ENCODE peak calls at places on chromosomes 2 and 18, in eight cellular contexts. K, P, I, J, T, M, O and S are unnamed samples.

GRCh38 chr2:132830321-132830720 is 160.3 kb upstream of the LYPD1 start:
- DNase-seq in P (no peak), K (no peak), T (no peak), I (no peak), O (no peak), M (no peak), J (peak), S (no peak)

GRCh38 chr2:6916224-6916623 is 988 bp upstream of the RNF144A start:
- DNase-seq in I (no peak), J (no peak), P (no peak), M (no peak), O (no peak), K (no peak), T (no peak), S (no peak)

GRCh38 chr2:225173909-225174308 is 131.6 kb upstream of the DOCK10 start:
- DNase-seq in J (no peak), K (no peak), T (no peak), P (no peak), I (no peak), M (no peak), O (no peak), S (no peak)

GRCh38 chr18:54254265-54254758 is 15.0 kb upstream of the POLI start:
- DNase-seq in K (no peak), I (peak), T (no peak), M (no peak), O (no peak), P (no peak), J (peak), S (no peak)

GRCh38 chr2:46578966-46579365 is 99.6 kb downstream of the TMEM247 start:
- DNase-seq in T (no peak), P (no peak), J (no peak), K (no peak), I (no peak), M (no peak), O (no peak), S (no peak)

GRCh38 chr18:77209587-77209986 is 40.1 kb upstream of the GALR1 start:
- DNase-seq in T (no peak), I (no peak), J (no peak), M (no peak), P (no peak), O (no peak), K (no peak), S (no peak)

GRCh38 chr2:39411186-39411944 is 25.7 kb downstream of the MAP4K3 start:
- DNase-seq in M (no peak), J (no peak), T (no peak), P (peak), I (no peak), O (no peak), K (no peak), S (no peak)

GRCh38 chr2:135876066-135876711 is at the start of gene MCM6:
- DNase-seq in I (peak), M (peak), P (peak), J (peak), T (peak), O (peak), K (peak), S (peak)

GRCh38 chr2:150520887-150521664 is 33.6 kb upstream of the RND3 start:
- DNase-seq in O (no peak), P (no peak), J (no peak), K (no peak), I (peak), T (no peak), M (no peak), S (no peak)

GRCh38 chr2:60641866-60642788 is 88.7 kb upstream of the BCL11A start:
- DNase-seq in O (no peak), J (peak), K (no peak), I (peak), P (peak), T (peak), M (peak), S (peak)

GRCh38 chr18:34978533-34978893 is 62.7 kb upstream of the MAPRE2 start:
- DNase-seq in P (no peak), J (no peak), I (no peak), O (no peak), M (no peak), T (no peak), K (no peak), S (no peak)

GRCh38 chr2:190267302-190267701 is 52.3 kb downstream of the HIBCH start:
- DNase-seq in O (no peak), M (no peak), I (no peak), K (no peak), P (peak), J (no peak), T (no peak), S (no peak)

GRCh38 chr2:52390651-52391050 is 1358.7 kb upstream of the NRXN1 start:
- DNase-seq in J (no peak), O (no peak), T (no peak), K (no peak), P (no peak), I (no peak), M (no peak), S (no peak)

GRCh38 chr18:2901405-2901989 is 54.7 kb downstream of the EMILIN2 start:
- DNase-seq in K (no peak), P (no peak), M (no peak), I (no peak), J (no peak), T (no peak), O (no peak), S (no peak)

GRCh38 chr2:185984670-185985069 is 246.1 kb downstream of the FSIP2 start:
- DNase-seq in M (no peak), T (no peak), K (no peak), I (no peak), P (no peak), O (no peak), J (no peak), S (no peak)

GRCh38 chr2:241237047-241237446 is 48.6 kb downstream of the ANO7 start:
- DNase-seq in T (no peak), P (no peak), K (no peak), J (no peak), M (no peak), O (no peak), I (no peak), S (no peak)

GRCh38 chr2:56182420-56182819 is 1.4 kb upstream of the CCDC85A start:
- DNase-seq in K (no peak), O (no peak), I (no peak), T (no peak), P (no peak), M (no peak), J (peak), S (no peak)

GRCh38 chr2:111100765-111101162 is 19.9 kb upstream of the BCL2L11 start:
- DNase-seq in M (no peak), O (no peak), K (no peak), T (no peak), I (no peak), J (peak), P (no peak), S (peak)

GRCh38 chr2:200677721-200678532 is 92.1 kb downstream of the AOX1 start:
- DNase-seq in M (no peak), P (no peak), O (no peak), K (no peak), J (peak), I (no peak), T (no peak), S (no peak)
- TF ChIP-seq POLR2AphosphoS5 in M (no peak), P (no peak), O (no peak), K (no peak), J (no peak), I (peak), T (no peak), S (no peak)

DNA sequence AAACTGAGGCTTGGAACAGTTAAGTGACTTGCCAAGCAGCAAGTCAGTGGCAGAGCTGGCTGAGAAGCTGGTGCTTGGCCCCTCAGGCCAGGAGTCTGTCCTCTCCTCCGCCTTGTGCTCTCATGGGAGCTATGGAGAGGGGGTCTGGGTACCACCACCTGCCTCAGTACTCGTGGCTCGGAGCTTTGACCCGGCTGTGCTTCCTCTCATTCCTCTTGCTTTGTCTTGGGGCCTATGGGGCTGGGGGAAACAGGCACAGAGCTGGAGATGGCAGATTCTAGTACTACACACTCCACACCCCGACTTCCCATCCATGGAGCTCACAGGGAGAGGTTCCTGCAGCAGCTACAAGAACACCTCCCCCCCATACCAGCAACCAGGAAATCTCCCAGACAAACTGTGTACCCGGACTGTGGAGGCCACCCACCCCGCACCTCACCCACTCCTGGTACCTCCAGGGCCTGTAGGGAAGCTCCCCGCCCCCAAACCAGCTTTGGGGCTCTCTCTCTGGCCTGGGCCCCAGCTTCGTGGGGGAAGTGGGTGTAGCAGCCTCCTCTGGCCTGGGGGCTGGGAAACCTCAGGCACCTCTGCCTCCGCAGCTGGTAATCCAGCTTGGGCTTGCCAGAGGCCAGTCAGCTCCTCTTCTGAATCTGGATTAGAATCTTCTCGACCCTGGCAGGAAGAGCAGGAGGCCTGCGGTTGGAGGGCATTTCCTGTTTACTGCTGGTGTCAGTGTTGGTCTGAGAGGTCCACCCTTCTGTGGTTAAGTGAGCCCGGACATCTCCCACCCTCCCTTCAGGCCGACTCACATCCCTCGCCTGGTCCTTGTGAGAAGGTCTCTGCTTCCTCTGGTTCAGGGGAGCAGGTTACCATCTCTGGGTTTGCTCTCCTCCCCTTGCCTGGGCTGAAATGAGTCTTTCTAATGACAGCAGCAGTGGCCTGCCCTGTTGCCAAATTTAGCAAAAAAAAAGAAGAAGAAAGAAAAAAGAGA is 22.3 kb upstream of the RHOB start:
- DNase-seq in J (peak), T (no peak), K (peak), O (no peak), M (peak), P (no peak), I (no peak), S (peak)
- TF ChIP-seq POLR2AphosphoS5 in J (no peak), T (no peak), K (peak), O (no peak), M (no peak), P (no peak), I (no peak), S (no peak)

GRCh38 chr2:233164967-233165366 is 86.5 kb upstream of the ATG16L1 start:
- DNase-seq in M (no peak), T (no peak), O (no peak), P (no peak), I (no peak), J (no peak), K (no peak), S (no peak)

GRCh38 chr2:233165543-233165894 is 86.0 kb upstream of the ATG16L1 start:
- DNase-seq in O (no peak), K (no peak), P (no peak), M (no peak), T (no peak), I (no peak), J (no peak), S (no peak)

GRCh38 chr2:233164117-233164516 is 87.4 kb upstream of the ATG16L1 start:
- DNase-seq in O (no peak), T (no peak), J (no peak), I (no peak), M (no peak), P (no peak), K (no peak), S (no peak)

GRCh38 chr2:233163486-233164103 is 87.9 kb upstream of the ATG16L1 start:
- DNase-seq in I (no peak), M (no peak), T (peak), P (no peak), J (no peak), K (no peak), O (no peak), S (no peak)

GRCh38 chr2:233165895-233166661 is 85.4 kb upstream of the ATG16L1 start:
- DNase-seq in P (no peak), O (no peak), T (no peak), M (no peak), I (no peak), K (peak), J (no peak), S (peak)
- TF ChIP-seq POLR2AphosphoS5 in P (no peak), O (no peak), T (no peak), M (no peak), I (no peak), K (peak), J (no peak), S (peak)

GRCh38 chr2:207531024-207531411 is 1.3 kb downstream of the CREB1 start:
- DNase-seq in M (no peak), K (no peak), J (no peak), I (no peak), T (no peak), P (no peak), O (no peak), S (no peak)

GRCh38 chr2:207532676-207533075 is 2.9 kb downstream of the CREB1 start:
- DNase-seq in T (no peak), K (no peak), P (no peak), M (no peak), O (no peak), I (no peak), J (no peak), S (no peak)

GRCh38 chr2:207530160-207531023 is 630 bp downstream of the CREB1 start:
- DNase-seq in P (no peak), T (no peak), J (peak), I (peak), K (peak), M (peak), O (no peak), S (no peak)

GRCh38 chr2:207528980-207529329 is 807 bp upstream of the CREB1 start:
- DNase-seq in I (no peak), O (peak), M (peak), T (no peak), P (no peak), K (no peak), J (peak), S (peak)

GRCh38 chr2:207529330-207530159 is at the start of gene CREB1:
- DNase-seq in J (peak), K (peak), I (peak), P (peak), T (peak), M (peak), O (peak), S (peak)
- TF ChIP-seq POLR2AphosphoS5 in J (peak), K (peak), I (peak), P (peak), T (peak), M (peak), O (peak), S (peak)

GRCh38 chr18:12031836-12032235 is 50.5 kb downstream of the IMPA2 start:
- DNase-seq in O (no peak), I (peak), P (no peak), K (no peak), M (no peak), T (no peak), J (no peak), S (no peak)
- TF ChIP-seq POLR2AphosphoS5 in O (no peak), I (no peak), P (no peak), K (no peak), M (no peak), T (no peak), J (no peak), S (no peak)

DNA sequence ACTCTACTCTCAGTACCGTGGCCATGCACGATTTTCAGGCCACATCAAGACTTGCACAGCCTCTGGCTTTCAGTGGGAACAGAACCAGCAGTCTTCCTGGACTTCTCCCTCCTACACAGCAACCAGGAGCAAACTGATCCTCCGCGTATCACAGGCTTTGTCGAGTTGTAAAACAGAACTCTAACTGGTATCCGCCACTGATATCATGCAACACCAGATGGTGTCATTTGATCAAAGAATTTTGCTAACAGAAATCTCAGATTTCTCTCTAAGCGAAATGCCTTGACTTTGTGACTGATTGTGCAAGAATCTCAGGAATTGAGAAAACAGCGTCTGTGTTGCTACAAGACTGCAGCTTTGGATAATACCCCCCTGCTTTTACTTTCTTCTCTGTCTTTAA is 85.7 kb downstream of the COPS8 start:
- DNase-seq in I (peak), T (peak), M (no peak), J (peak), P (peak), K (no peak), O (no peak), S (no peak)
- TF ChIP-seq POLR2AphosphoS5 in I (peak), T (no peak), M (no peak), J (no peak), P (no peak), K (no peak), O (peak), S (no peak)